ENCODE peak calls at places on chromosomes 7 and 10, in nine cellular contexts. Q is hepatocyte, M is uterus, W is heart left ventricle, N is A549, R is heart right ventricle, T is colonic mucosa, Y is astrocyte, V is neural progenitor cell. G is an unnamed sample.

GRCh38 chr7:50792342-50793114 is 9.8 kb upstream of the GRB10 start:
- DNase-seq in Q (peak; percentile 68), M (peak; percentile 28), W (peak; percentile 49), N (peak; percentile 47), R (peak; percentile 44), T (no peak), Y (peak; percentile 57), V (peak; percentile 61), G (peak; percentile 43)

GRCh38 chr10:3401491-3401938 is 228.9 kb upstream of the PITRM1 start:
- DNase-seq in Q (no peak), M (no peak), W (no peak), N (no peak), R (no peak), T (no peak), Y (peak; percentile 92), V (no peak), G (no peak)

GRCh38 chr7:142645777-142646176 is 103.5 kb upstream of the PRSS1 start:
- DNase-seq in Q (no peak), M (no peak), W (no peak), N (no peak), R (no peak), T (no peak), Y (no peak), V (peak; percentile 23), G (no peak)

GRCh38 chr10:52649471-52649870 is 123.1 kb downstream of the MBL2 start:
- DNase-seq in Q (no peak), M (no peak), W (no peak), N (no peak), R (no peak), T (no peak), Y (no peak), V (no peak), G (no peak)

GRCh38 chr10:132306951-132307751 is 599 bp downstream of the STK32C start:
- DNase-seq in Q (peak; percentile 77), M (no peak), W (peak; percentile 62), N (peak; percentile 56), R (peak; percentile 52), T (no peak), Y (no peak), V (peak; percentile 76), G (peak; percentile 33)

GRCh38 chr10:128078136-128078969 is 47.9 kb downstream of the MKI67 start:
- DNase-seq in Q (peak; percentile 61), M (no peak), W (no peak), N (peak; percentile 76), R (no peak), T (peak; percentile 43), Y (no peak), V (peak; percentile 63), G (no peak)

GRCh38 chr10:60621018-60621417 is 157.3 kb upstream of the CDK1 start:
- DNase-seq in Q (no peak), M (no peak), W (no peak), N (no peak), R (no peak), T (no peak), Y (no peak), V (no peak), G (no peak)

GRCh38 chr7:19621740-19622139 is 87.1 kb downstream of the POLR1F start:
- DNase-seq in Q (no peak), M (no peak), W (no peak), N (no peak), R (no peak), T (no peak), Y (peak; percentile 3), V (no peak), G (no peak)

GRCh38 chr7:133804127-133804526 is 323.0 kb upstream of the LRGUK start:
- DNase-seq in Q (no peak), M (no peak), W (no peak), N (no peak), R (no peak), T (no peak), Y (no peak), V (no peak), G (no peak)

GRCh38 chr10:84493951-84494848 is 165.8 kb downstream of the CCSER2 start:
- DNase-seq in Q (peak; percentile 36), M (no peak), W (no peak), N (peak; percentile 13), R (no peak), T (no peak), Y (peak; percentile 75), V (no peak), G (no peak)

GRCh38 chr7:131010714-131011436 is 276.9 kb upstream of the KLF14 start:
- DNase-seq in Q (no peak), M (no peak), W (no peak), N (no peak), R (no peak), T (no peak), Y (peak; percentile 53), V (no peak), G (no peak)

GRCh38 chr7:131008840-131009651 is 275.0 kb upstream of the KLF14 start:
- DNase-seq in Q (no peak), M (no peak), W (no peak), N (no peak), R (no peak), T (no peak), Y (peak; percentile 65), V (no peak), G (no peak)

GRCh38 chr7:131010029-131010705 is 276.2 kb upstream of the KLF14 start:
- DNase-seq in Q (no peak), M (no peak), W (no peak), N (no peak), R (no peak), T (no peak), Y (no peak), V (no peak), G (no peak)

GRCh38 chr7:131004371-131004770 is 270.4 kb upstream of the KLF14 start:
- DNase-seq in Q (no peak), M (no peak), W (no peak), N (no peak), R (no peak), T (no peak), Y (no peak), V (no peak), G (no peak)

DNA sequence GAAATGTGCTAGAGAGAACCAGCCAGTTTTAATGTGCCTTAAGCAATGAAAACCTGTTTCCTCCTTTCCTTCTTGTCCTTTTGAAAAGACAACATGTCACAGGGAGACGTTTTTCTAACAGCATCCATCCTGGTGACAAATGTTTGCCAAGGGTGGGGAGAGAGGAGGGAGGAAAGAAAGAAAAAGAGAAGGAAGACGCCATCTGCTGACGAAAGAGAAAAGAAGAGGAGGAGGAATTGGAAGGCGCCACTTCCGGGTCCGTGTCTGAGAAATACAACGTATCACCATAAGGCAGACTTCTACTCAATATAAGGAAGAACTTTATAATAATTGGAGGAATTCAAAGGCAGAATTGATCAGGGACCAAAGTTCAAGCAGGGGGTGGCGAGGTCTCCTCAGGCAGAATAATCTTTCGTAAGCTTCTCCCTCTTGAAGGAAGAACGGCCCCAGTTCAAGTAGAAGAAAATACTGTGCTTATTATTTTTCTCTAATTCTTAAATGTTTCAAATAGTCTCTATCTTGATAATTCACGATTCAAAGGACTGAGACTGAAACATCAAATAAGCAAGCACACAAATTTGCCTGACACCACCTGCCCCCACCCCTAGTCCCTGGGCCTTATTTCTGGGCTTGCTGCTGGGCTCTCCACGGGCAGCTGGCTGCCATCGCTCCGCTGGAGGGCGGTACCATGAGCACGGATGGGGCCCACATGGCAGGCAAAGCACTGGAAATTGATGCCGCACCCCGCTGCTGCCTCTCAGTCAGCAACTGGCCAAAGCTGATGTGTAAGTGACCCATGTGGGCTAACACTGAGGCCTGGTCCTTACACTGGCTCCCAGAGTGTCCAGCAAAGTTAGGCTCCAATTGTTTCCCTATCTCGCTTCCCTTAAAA is 273.7 kb upstream of the KLF14 start:
- DNase-seq in Q (peak; percentile 87), M (peak; percentile 58), W (peak; percentile 61), N (peak; percentile 79), R (no peak), T (peak; percentile 86), Y (peak; percentile 65), V (peak; percentile 74), G (peak; percentile 40)
- H3K4me1 ChIP-seq in Q (peaks cover 18% of the 10 kb centered on the region), M (peaks cover 14% of the 10 kb centered on the region), W (peaks cover 73% of the 10 kb centered on the region), N (peaks cover 65% of the 10 kb centered on the region), R (peaks cover 67% of the 10 kb centered on the region), T (peaks cover 20% of the 10 kb centered on the region), Y (peaks cover 38% of the 10 kb centered on the region), V (peaks cover 5% of the 10 kb centered on the region), G (peaks cover 61% of the 10 kb centered on the region)

DNA sequence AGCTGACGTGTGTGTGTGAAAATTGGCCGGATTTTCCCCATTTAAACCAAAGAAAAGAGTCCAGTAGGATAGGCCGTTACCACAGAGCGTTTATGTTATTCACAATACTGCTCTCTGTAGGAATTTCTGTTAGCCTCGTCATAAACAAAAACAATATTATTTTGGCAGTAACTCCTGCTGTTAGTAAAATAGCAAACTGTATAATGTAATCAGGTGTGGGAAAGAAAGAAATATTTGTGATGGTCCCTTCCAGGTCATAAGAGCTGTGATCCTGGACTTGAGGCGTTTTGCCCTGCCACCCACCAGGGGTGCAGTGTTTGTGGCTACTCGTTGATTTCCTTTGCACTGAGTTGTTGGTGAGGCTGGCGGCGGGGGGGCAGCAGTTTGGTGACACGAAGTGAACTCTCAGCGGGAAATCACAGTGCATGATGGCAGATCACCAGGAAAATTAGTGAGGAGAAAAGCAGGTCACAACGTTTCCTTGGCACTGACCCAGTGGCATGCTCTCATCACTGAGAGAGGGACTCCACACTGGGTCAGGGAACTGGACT is 2.8 kb downstream of the EEPD1 start:
- DNase-seq in Q (peak; percentile 34), M (peak; percentile 46), W (peak; percentile 85), N (no peak), R (peak; percentile 53), T (peak; percentile 43), Y (peak; percentile 22), V (peak; percentile 32), G (peak; percentile 71)
- TF ChIP-seq CTCF in Q (no peak), M (no peak), W (peak; percentile 19), N (no peak), R (no peak), T (no peak), Y (no peak), V (no peak), G (peak; percentile 33)

DNA sequence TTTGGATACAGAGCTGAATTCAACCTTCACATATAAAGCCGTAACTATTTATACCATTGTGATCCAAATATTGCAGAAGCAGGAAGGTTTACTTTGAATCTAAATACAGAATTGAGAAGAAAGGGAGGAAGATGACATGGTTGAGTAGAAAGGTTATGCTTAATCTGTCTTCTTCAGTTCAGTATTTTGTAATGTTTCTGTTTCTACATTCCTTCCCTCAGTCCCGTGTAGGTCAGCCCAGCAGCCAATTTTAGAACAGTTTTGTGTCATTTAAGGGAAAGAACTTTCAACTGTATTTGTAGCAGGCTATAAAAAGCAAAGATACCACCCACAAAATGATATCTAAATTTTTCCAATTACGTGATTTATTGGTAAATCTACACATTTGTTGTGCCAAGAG is 97.4 kb downstream of the CPED1 start:
- DNase-seq in Q (no peak), M (no peak), W (no peak), N (no peak), R (no peak), T (no peak), Y (peak; percentile 27), V (no peak), G (no peak)
- H3K4me1 ChIP-seq in Q (no peaks in the 10 kb centered on the region), M (no peaks in the 10 kb centered on the region), W (peaks cover 52% of the 10 kb centered on the region), N (peaks cover 9% of the 10 kb centered on the region), R (peaks cover 49% of the 10 kb centered on the region), T (no peaks in the 10 kb centered on the region), Y (peaks cover 36% of the 10 kb centered on the region), V (no peaks in the 10 kb centered on the region), G (peaks cover 54% of the 10 kb centered on the region)

DNA sequence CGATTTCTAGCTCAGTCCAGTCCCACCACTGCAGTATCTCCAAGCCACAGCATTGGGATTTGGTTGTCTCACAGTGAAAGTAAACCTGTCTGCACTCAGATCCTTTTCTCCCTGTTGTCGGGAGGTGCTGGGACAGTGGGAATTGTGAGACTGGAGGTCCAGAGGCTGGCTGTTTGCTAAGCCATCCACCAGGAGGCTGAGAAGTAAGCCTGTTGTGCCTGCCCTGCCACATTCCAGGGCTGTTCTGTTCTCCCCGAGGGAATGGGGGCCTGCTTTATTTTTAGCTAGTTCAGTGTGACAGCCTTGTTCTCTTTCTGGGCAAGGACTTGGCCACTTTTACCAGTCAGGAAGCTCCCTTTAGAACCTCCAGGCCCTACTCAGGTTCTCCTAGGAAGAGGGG is 54.9 kb downstream of the HK1 start:
- DNase-seq in Q (peak; percentile 71), M (peak; percentile 17), W (peak; percentile 71), N (no peak), R (peak; percentile 33), T (no peak), Y (no peak), V (peak; percentile 72), G (no peak)
- TF ChIP-seq CTCF in Q (peak; percentile 4), M (peak; percentile 29), W (peak; percentile 48), N (no peak), R (no peak), T (no peak), Y (peak; percentile 6), V (peak; percentile 47), G (peak; percentile 58)